ENCODE peak calls at places on chromosomes 2 and 18, in ten cellular contexts. One of them, this sample, is unnamed.

GRCh38 chr18:78638889-78639596 is 340.6 kb upstream of the SALL3 start:
- DNase-seq in astrocyte of the spinal cord: no peak
- DNase-seq in breast epithelium: no peak
- DNase-seq in CD4-positive, alpha-beta memory T cell: no peak
- DNase-seq in epithelial cell of esophagus: no peak
- DNase-seq in bronchial epithelial cell: peak
- DNase-seq in kidney: no peak
- DNase-seq in neural progenitor cell: no peak
- DNase-seq in WERI-Rb-1: peak
- DNase-seq in GM23338: no peak
- DNase-seq in this sample: no peak

GRCh38 chr2:9083287-9083686 is 79.8 kb upstream of the MBOAT2 start:
- DNase-seq in astrocyte of the spinal cord: no peak
- DNase-seq in breast epithelium: no peak
- DNase-seq in CD4-positive, alpha-beta memory T cell: no peak
- DNase-seq in epithelial cell of esophagus: no peak
- DNase-seq in bronchial epithelial cell: no peak
- DNase-seq in kidney: no peak
- DNase-seq in neural progenitor cell: no peak
- DNase-seq in WERI-Rb-1: no peak
- DNase-seq in GM23338: no peak
- DNase-seq in this sample: no peak

GRCh38 chr2:183037660-183038340 is 457 bp downstream of the NCKAP1 start:
- DNase-seq in astrocyte of the spinal cord: no peak
- DNase-seq in breast epithelium: peak
- DNase-seq in CD4-positive, alpha-beta memory T cell: peak
- DNase-seq in epithelial cell of esophagus: peak
- DNase-seq in bronchial epithelial cell: no peak
- DNase-seq in kidney: no peak
- DNase-seq in neural progenitor cell: peak
- DNase-seq in WERI-Rb-1: peak
- DNase-seq in GM23338: peak
- DNase-seq in this sample: no peak

GRCh38 chr2:236535024-236535423 is 34.6 kb upstream of the ACKR3 start:
- DNase-seq in astrocyte of the spinal cord: peak
- DNase-seq in breast epithelium: no peak
- DNase-seq in CD4-positive, alpha-beta memory T cell: no peak
- DNase-seq in epithelial cell of esophagus: peak
- DNase-seq in bronchial epithelial cell: peak
- DNase-seq in kidney: no peak
- DNase-seq in neural progenitor cell: no peak
- DNase-seq in WERI-Rb-1: no peak
- DNase-seq in GM23338: no peak
- DNase-seq in this sample: no peak

GRCh38 chr2:99488587-99488998 is 1.2 kb downstream of the REV1 start:
- DNase-seq in astrocyte of the spinal cord: peak
- DNase-seq in breast epithelium: no peak
- DNase-seq in CD4-positive, alpha-beta memory T cell: no peak
- DNase-seq in epithelial cell of esophagus: peak
- DNase-seq in bronchial epithelial cell: peak
- DNase-seq in kidney: no peak
- DNase-seq in neural progenitor cell: no peak
- DNase-seq in WERI-Rb-1: no peak
- DNase-seq in GM23338: no peak
- DNase-seq in this sample: no peak

GRCh38 chr2:106053116-106053515 is 141.0 kb downstream of the UXS1 start:
- DNase-seq in astrocyte of the spinal cord: peak
- DNase-seq in breast epithelium: no peak
- DNase-seq in CD4-positive, alpha-beta memory T cell: no peak
- DNase-seq in epithelial cell of esophagus: peak
- DNase-seq in bronchial epithelial cell: peak
- DNase-seq in kidney: no peak
- DNase-seq in neural progenitor cell: no peak
- DNase-seq in WERI-Rb-1: no peak
- DNase-seq in GM23338: no peak
- DNase-seq in this sample: peak

GRCh38 chr2:213065583-213066444 is 85.6 kb downstream of the IKZF2 start:
- DNase-seq in astrocyte of the spinal cord: peak
- DNase-seq in breast epithelium: no peak
- DNase-seq in CD4-positive, alpha-beta memory T cell: no peak
- DNase-seq in epithelial cell of esophagus: peak
- DNase-seq in bronchial epithelial cell: peak
- DNase-seq in kidney: no peak
- DNase-seq in neural progenitor cell: peak
- DNase-seq in WERI-Rb-1: peak
- DNase-seq in GM23338: peak
- DNase-seq in this sample: peak

GRCh38 chr18:52278191-52278590 is 61.8 kb upstream of the DCC start:
- DNase-seq in astrocyte of the spinal cord: no peak
- DNase-seq in breast epithelium: no peak
- DNase-seq in CD4-positive, alpha-beta memory T cell: no peak
- DNase-seq in epithelial cell of esophagus: no peak
- DNase-seq in bronchial epithelial cell: no peak
- DNase-seq in kidney: no peak
- DNase-seq in neural progenitor cell: no peak
- DNase-seq in WERI-Rb-1: no peak
- DNase-seq in GM23338: no peak
- DNase-seq in this sample: no peak

GRCh38 chr2:235703711-235704295 is 210.0 kb downstream of the AGAP1 start:
- DNase-seq in astrocyte of the spinal cord: no peak
- DNase-seq in breast epithelium: no peak
- DNase-seq in CD4-positive, alpha-beta memory T cell: no peak
- DNase-seq in epithelial cell of esophagus: no peak
- DNase-seq in bronchial epithelial cell: no peak
- DNase-seq in kidney: no peak
- DNase-seq in neural progenitor cell: no peak
- DNase-seq in WERI-Rb-1: peak
- DNase-seq in GM23338: no peak
- DNase-seq in this sample: no peak

GRCh38 chr2:158745067-158745865 is 49.9 kb upstream of the DAPL1 start:
- DNase-seq in astrocyte of the spinal cord: peak
- DNase-seq in breast epithelium: no peak
- DNase-seq in CD4-positive, alpha-beta memory T cell: no peak
- DNase-seq in epithelial cell of esophagus: peak
- DNase-seq in bronchial epithelial cell: peak
- DNase-seq in kidney: no peak
- DNase-seq in neural progenitor cell: peak
- DNase-seq in WERI-Rb-1: peak
- DNase-seq in GM23338: peak
- DNase-seq in this sample: peak

GRCh38 chr2:159381574-159381973 is 95.1 kb upstream of the WDSUB1 start:
- DNase-seq in astrocyte of the spinal cord: peak
- DNase-seq in breast epithelium: no peak
- DNase-seq in CD4-positive, alpha-beta memory T cell: no peak
- DNase-seq in epithelial cell of esophagus: no peak
- DNase-seq in bronchial epithelial cell: no peak
- DNase-seq in kidney: no peak
- DNase-seq in neural progenitor cell: no peak
- DNase-seq in WERI-Rb-1: no peak
- DNase-seq in GM23338: no peak
- DNase-seq in this sample: no peak

DNA sequence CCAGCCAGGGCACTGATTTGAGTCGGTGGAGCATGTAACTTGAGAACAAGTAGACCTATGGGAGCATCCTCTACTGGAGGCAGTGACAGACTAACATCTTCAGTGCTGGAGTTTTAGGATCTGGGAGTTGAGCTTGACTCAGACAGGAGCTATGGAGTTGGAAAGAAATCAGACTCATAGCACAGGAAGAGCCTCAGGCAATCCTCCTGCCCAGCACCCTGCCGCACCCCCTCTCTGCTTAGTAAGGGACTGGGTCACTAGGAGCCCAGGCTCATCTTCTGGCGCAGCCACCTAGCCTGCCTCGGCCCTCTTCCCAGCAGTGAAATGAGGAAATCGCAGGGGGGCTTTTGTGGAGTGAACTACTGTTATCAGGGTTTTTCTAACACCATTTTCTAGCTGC is 3.6 kb downstream of the ARID5A start:
- DNase-seq in astrocyte of the spinal cord: peak
- DNase-seq in breast epithelium: no peak
- DNase-seq in CD4-positive, alpha-beta memory T cell: peak
- DNase-seq in epithelial cell of esophagus: peak
- DNase-seq in bronchial epithelial cell: peak
- DNase-seq in kidney: no peak
- DNase-seq in neural progenitor cell: no peak
- DNase-seq in WERI-Rb-1: no peak
- DNase-seq in GM23338: no peak
- DNase-seq in this sample: peak
- H3K4me3 ChIP-seq in astrocyte of the spinal cord: no peak
- H3K4me3 ChIP-seq in breast epithelium: no peak
- H3K4me3 ChIP-seq in CD4-positive, alpha-beta memory T cell: no peak
- H3K4me3 ChIP-seq in epithelial cell of esophagus: no peak
- H3K4me3 ChIP-seq in bronchial epithelial cell: no peak
- H3K4me3 ChIP-seq in kidney: no peak
- H3K4me3 ChIP-seq in neural progenitor cell: no peak
- H3K4me3 ChIP-seq in WERI-Rb-1: no peak
- H3K4me3 ChIP-seq in GM23338: peak
- H3K4me3 ChIP-seq in this sample: no peak

DNA sequence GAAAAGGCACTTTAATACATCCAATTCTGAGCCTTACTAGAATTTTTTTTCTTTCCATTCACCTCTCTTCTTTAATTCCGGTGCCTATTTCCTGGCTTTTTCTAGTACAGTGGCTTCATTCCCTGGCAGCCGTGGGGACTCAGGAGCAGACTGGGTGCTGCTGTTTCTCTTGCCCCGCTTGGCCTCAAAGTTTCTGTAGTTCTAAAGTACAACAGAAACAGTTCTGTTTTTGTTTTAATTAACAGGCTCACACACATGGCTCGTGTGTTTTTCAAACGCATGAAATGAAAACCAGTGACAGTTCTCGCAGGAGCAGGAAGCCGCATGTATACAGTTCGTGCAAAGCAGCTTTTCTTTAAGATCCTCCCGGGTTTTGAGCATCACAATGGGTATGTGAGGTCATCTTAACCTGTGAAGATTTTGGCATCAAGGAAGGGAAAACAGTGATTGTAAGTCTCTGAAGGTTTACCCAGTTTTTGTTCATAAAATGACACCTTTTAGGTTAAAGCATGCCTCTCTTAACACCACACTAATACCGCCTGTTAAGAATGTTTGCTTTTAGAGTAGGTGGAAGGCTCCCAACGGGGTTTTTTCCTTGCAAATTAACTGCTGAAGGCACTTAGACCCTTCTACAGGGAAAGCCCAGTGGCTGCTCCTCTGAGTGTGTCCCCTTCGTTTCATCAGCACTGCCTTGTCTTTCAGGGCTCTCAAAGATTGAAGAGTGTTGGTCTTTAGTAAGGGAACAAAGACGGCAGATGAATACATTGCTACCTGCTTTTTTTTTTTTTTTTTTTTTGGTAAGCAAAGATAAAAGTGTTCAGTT is 5.8 kb downstream of the FZD7 start:
- DNase-seq in astrocyte of the spinal cord: peak
- DNase-seq in breast epithelium: no peak
- DNase-seq in CD4-positive, alpha-beta memory T cell: no peak
- DNase-seq in epithelial cell of esophagus: no peak
- DNase-seq in bronchial epithelial cell: no peak
- DNase-seq in kidney: no peak
- DNase-seq in neural progenitor cell: peak
- DNase-seq in WERI-Rb-1: no peak
- DNase-seq in GM23338: peak
- DNase-seq in this sample: no peak
- H3K4me3 ChIP-seq in astrocyte of the spinal cord: peak
- H3K4me3 ChIP-seq in breast epithelium: no peak
- H3K4me3 ChIP-seq in CD4-positive, alpha-beta memory T cell: no peak
- H3K4me3 ChIP-seq in epithelial cell of esophagus: no peak
- H3K4me3 ChIP-seq in bronchial epithelial cell: no peak
- H3K4me3 ChIP-seq in kidney: peak
- H3K4me3 ChIP-seq in neural progenitor cell: peak
- H3K4me3 ChIP-seq in WERI-Rb-1: no peak
- H3K4me3 ChIP-seq in GM23338: peak
- H3K4me3 ChIP-seq in this sample: no peak

GRCh38 chr2:120820885-120821279 is 85.2 kb downstream of the GLI2 start:
- DNase-seq in astrocyte of the spinal cord: peak
- DNase-seq in breast epithelium: no peak
- DNase-seq in CD4-positive, alpha-beta memory T cell: no peak
- DNase-seq in epithelial cell of esophagus: no peak
- DNase-seq in bronchial epithelial cell: no peak
- DNase-seq in kidney: no peak
- DNase-seq in neural progenitor cell: no peak
- DNase-seq in WERI-Rb-1: peak
- DNase-seq in GM23338: no peak
- DNase-seq in this sample: no peak
- H3K4me3 ChIP-seq in astrocyte of the spinal cord: no peak
- H3K4me3 ChIP-seq in breast epithelium: no peak
- H3K4me3 ChIP-seq in CD4-positive, alpha-beta memory T cell: no peak
- H3K4me3 ChIP-seq in epithelial cell of esophagus: no peak
- H3K4me3 ChIP-seq in bronchial epithelial cell: no peak
- H3K4me3 ChIP-seq in kidney: no peak
- H3K4me3 ChIP-seq in neural progenitor cell: no peak
- H3K4me3 ChIP-seq in WERI-Rb-1: peak
- H3K4me3 ChIP-seq in GM23338: no peak
- H3K4me3 ChIP-seq in this sample: peak

DNA sequence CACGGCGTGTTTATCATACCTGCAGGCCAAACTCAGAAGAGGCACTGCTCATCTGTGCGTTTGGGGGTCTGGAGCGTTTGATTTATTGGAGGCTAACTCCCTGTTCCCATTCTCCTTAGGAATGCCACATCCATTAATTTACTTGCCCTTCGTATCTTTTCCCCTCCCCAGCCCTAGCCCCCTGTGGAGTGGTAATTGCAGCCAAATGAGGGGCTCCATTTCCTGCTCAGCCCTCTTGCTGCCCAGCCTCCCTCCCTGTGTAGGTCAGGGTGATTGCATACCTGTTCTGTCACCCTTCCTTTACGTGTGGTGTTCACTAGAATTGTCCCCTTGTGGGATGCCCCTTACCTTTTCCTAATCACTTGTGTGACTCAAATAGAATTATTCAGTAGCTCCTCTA is 120.4 kb downstream of the MAP3K20 start:
- DNase-seq in astrocyte of the spinal cord: no peak
- DNase-seq in breast epithelium: no peak
- DNase-seq in CD4-positive, alpha-beta memory T cell: no peak
- DNase-seq in epithelial cell of esophagus: no peak
- DNase-seq in bronchial epithelial cell: no peak
- DNase-seq in kidney: no peak
- DNase-seq in neural progenitor cell: peak
- DNase-seq in WERI-Rb-1: no peak
- DNase-seq in GM23338: peak
- DNase-seq in this sample: no peak
- H3K4me3 ChIP-seq in astrocyte of the spinal cord: no peak
- H3K4me3 ChIP-seq in breast epithelium: no peak
- H3K4me3 ChIP-seq in CD4-positive, alpha-beta memory T cell: no peak
- H3K4me3 ChIP-seq in epithelial cell of esophagus: no peak
- H3K4me3 ChIP-seq in bronchial epithelial cell: no peak
- H3K4me3 ChIP-seq in kidney: no peak
- H3K4me3 ChIP-seq in neural progenitor cell: peak
- H3K4me3 ChIP-seq in WERI-Rb-1: no peak
- H3K4me3 ChIP-seq in GM23338: peak
- H3K4me3 ChIP-seq in this sample: no peak

This sample was measured in AG09309.